ENCODE peak calls at places on chromosomes 11 and 22, in eight cellular contexts. F is NCI-H460, E is nephron progenitor cell, Q is mesendoderm, T is M059J, H is aorta, B is hepatocyte, R is MCF 10A. V is an unnamed sample.

GRCh38 chr22:31652911-31653684 is 8.9 kb downstream of the PISD start:
- DNase-seq in T (no peak), H (no peak), F (no peak), Q (no peak), B (peak), R (no peak), E (no peak), V (no peak)

GRCh38 chr11:3219281-3219892 is 774 bp upstream of the MRGPRG start:
- DNase-seq in H (peak), F (no peak), E (no peak), Q (no peak), T (no peak), R (no peak), B (no peak), V (no peak)

GRCh38 chr22:44990328-44990727 is 19.5 kb downstream of the PHF21B start:
- DNase-seq in Q (no peak), T (no peak), R (no peak), B (no peak), E (no peak), F (no peak), H (no peak), V (no peak)

GRCh38 chr11:68296344-68297051 is 15.9 kb upstream of the LRP5 start:
- DNase-seq in R (no peak), T (no peak), H (no peak), B (no peak), F (no peak), E (no peak), Q (no peak), V (no peak)

GRCh38 chr11:57512646-57513445 is 2.7 kb downstream of the SLC43A1 start:
- DNase-seq in B (no peak), R (no peak), F (no peak), Q (no peak), T (no peak), E (no peak), H (peak), V (no peak)

GRCh38 chr11:83157755-83158473 is 983 bp downstream of the PCF11 start:
- DNase-seq in E (peak), T (peak), B (peak), H (peak), Q (peak), R (peak), F (peak), V (peak)

GRCh38 chr22:50217543-50218152 is 16.8 kb downstream of the SELENOO start:
- DNase-seq in R (no peak), B (no peak), T (no peak), E (no peak), Q (no peak), H (no peak), F (no peak), V (no peak)

GRCh38 chr11:2240834-2241233 is 29.6 kb downstream of the ASCL2 start:
- DNase-seq in T (no peak), Q (no peak), F (no peak), H (no peak), B (no peak), R (no peak), E (no peak), V (no peak)

GRCh38 chr22:33142282-33142681 is 84.1 kb upstream of the SYN3 start:
- DNase-seq in E (no peak), H (no peak), B (no peak), F (no peak), R (no peak), Q (no peak), T (no peak), V (no peak)

GRCh38 chr11:281486-282161 is 3.4 kb downstream of the NLRP6 start:
- DNase-seq in B (no peak), F (no peak), R (no peak), H (peak), Q (no peak), E (no peak), T (no peak), V (no peak)

GRCh38 chr11:46603704-46604308 is 10.0 kb upstream of the AMBRA1 start:
- DNase-seq in E (no peak), T (no peak), R (no peak), F (no peak), B (no peak), H (no peak), Q (no peak), V (no peak)

GRCh38 chr11:22809893-22810292 is 19.7 kb downstream of the SVIP start:
- DNase-seq in F (no peak), B (no peak), Q (no peak), H (no peak), R (no peak), E (no peak), T (no peak), V (no peak)

GRCh38 chr22:37165940-37166674 is 16.4 kb upstream of the IL2RB start:
- DNase-seq in E (no peak), Q (no peak), T (no peak), H (peak), R (no peak), F (no peak), B (no peak), V (no peak)

GRCh38 chr22:39479254-39479653 is 22.4 kb downstream of the MGAT3 start:
- DNase-seq in T (no peak), Q (no peak), F (no peak), H (no peak), E (no peak), R (no peak), B (no peak), V (no peak)

GRCh38 chr11:16607675-16608644 is 130.5 kb upstream of the C11orf58 start:
- DNase-seq in R (peak), B (peak), H (peak), Q (peak), T (peak), F (peak), E (peak), V (peak)

GRCh38 chr11:8690374-8691342 is 8.1 kb downstream of the RPL27A start:
- DNase-seq in F (no peak), B (no peak), H (no peak), R (no peak), T (no peak), E (no peak), Q (no peak), V (no peak)

GRCh38 chr11:87878373-87878779 is 296.9 kb downstream of the RAB38 start:
- DNase-seq in E (no peak), B (peak), Q (peak), R (peak), H (no peak), T (peak), F (peak), V (peak)

GRCh38 chr11:119432484-119433368 is 9.8 kb upstream of the THY1 start:
- DNase-seq in F (no peak), B (peak), R (peak), E (no peak), Q (peak), T (peak), H (no peak), V (no peak)

GRCh38 chr11:94767701-94768601 is at the start of gene AMOTL1:
- DNase-seq in T (peak), R (peak), F (peak), Q (peak), B (peak), E (peak), H (peak), V (peak)

GRCh38 chr11:78349614-78350013 is 68.0 kb downstream of the GAB2 start:
- DNase-seq in R (no peak), B (no peak), F (no peak), H (no peak), E (no peak), Q (no peak), T (no peak), V (no peak)

GRCh38 chr11:2700415-2701211 is 819 bp upstream of the KCNQ1OT1 start:
- DNase-seq in B (peak), Q (peak), R (peak), T (peak), F (peak), H (peak), E (peak), V (peak)

GRCh38 chr11:11148104-11148509 is 204.9 kb downstream of the CSNK2A3 start:
- DNase-seq in H (peak), F (no peak), E (peak), B (peak), Q (peak), T (peak), R (peak), V (no peak)

GRCh38 chr22:46547179-46547882 is 9.9 kb upstream of the CELSR1 start:
- DNase-seq in B (peak), E (peak), F (no peak), R (peak), H (no peak), T (peak), Q (no peak), V (peak)

GRCh38 chr11:8756201-8756600 is 73.6 kb downstream of the RPL27A start:
- DNase-seq in R (no peak), F (no peak), H (no peak), B (no peak), T (no peak), Q (no peak), E (no peak), V (no peak)

GRCh38 chr11:120660024-120660565 is 148.5 kb downstream of the GRIK4 start:
- DNase-seq in F (peak), R (peak), H (no peak), E (peak), B (peak), T (peak), Q (peak), V (peak)

GRCh38 chr11:71120346-71120963 is 131.9 kb downstream of the SHANK2 start:
- DNase-seq in E (peak), F (peak), H (no peak), B (peak), T (no peak), Q (peak), R (peak), V (peak)

GRCh38 chr11:124716596-124716995 is 23.1 kb upstream of the NRGN start:
- DNase-seq in B (no peak), H (no peak), T (peak), R (no peak), F (no peak), Q (no peak), E (no peak), V (no peak)

GRCh38 chr11:69513663-69514062 is 32.2 kb downstream of the LINC01488 start:
- DNase-seq in T (no peak), H (peak), Q (no peak), E (no peak), B (no peak), F (no peak), R (no peak), V (no peak)

V was measured in WERI-Rb-1.